ENCODE peak calls at places on chromosome 11, in four cellular contexts. V is fibroblast of the conjunctiva, Z is activated gamma-delta T cell treated with Interleukin-2 at 50 U/mL for 16 hours, K is GM20000. F is an unnamed sample.

GRCh38 chr11:24216488-24216887 is 280.4 kb upstream of the LUZP2 start:
- DNase-seq in Z (no peak), V (no peak), K (no peak), F (no peak)

GRCh38 chr11:27688076-27688475 is 12.2 kb downstream of the BDNF start:
- DNase-seq in K (no peak), Z (no peak), V (no peak), F (no peak)

GRCh38 chr11:134781335-134781970 is 369.4 kb upstream of the B3GAT1 start:
- DNase-seq in Z (no peak), V (no peak), K (no peak), F (no peak)

GRCh38 chr11:2445107-2445947 is 519 bp downstream of the KCNQ1 start:
- DNase-seq in V (no peak), K (no peak), Z (no peak), F (peak)

GRCh38 chr11:81331611-81332205 is 1402.0 kb downstream of the FAM181B start:
- DNase-seq in Z (no peak), K (no peak), V (no peak), F (no peak)

GRCh38 chr11:120198787-120199469 is 11.9 kb upstream of the OAF start:
- DNase-seq in K (no peak), V (no peak), Z (no peak), F (no peak)

GRCh38 chr11:126919147-126919823 is 81.3 kb downstream of the KIRREL3 start:
- DNase-seq in V (no peak), K (no peak), Z (no peak), F (no peak)

GRCh38 chr11:68946416-68947090 is 34.2 kb downstream of the MRGPRD start:
- DNase-seq in V (peak), Z (no peak), K (no peak), F (no peak)

GRCh38 chr11:21268036-21268435 is 598.6 kb downstream of the NELL1 start:
- DNase-seq in V (no peak), Z (no peak), K (no peak), F (no peak)

GRCh38 chr11:29300441-29300840 is 716.4 kb downstream of the KCNA4 start:
- DNase-seq in K (no peak), Z (no peak), V (no peak), F (no peak)

GRCh38 chr11:39209966-39210365 is 2249.5 kb downstream of the LRRC4C start:
- DNase-seq in Z (no peak), K (no peak), V (no peak), F (no peak)

GRCh38 chr11:44751066-44751465 is 24.3 kb downstream of the TSPAN18 start:
- DNase-seq in K (no peak), V (no peak), Z (no peak), F (no peak)

GRCh38 chr11:15651782-15652181 is 537.1 kb downstream of the INSC start:
- DNase-seq in K (no peak), Z (no peak), V (no peak), F (no peak)

GRCh38 chr11:29780756-29781155 is 236.1 kb downstream of the KCNA4 start:
- DNase-seq in K (no peak), V (no peak), Z (no peak), F (no peak)

GRCh38 chr11:18312663-18313420 is 9.1 kb downstream of the HPS5 start:
- DNase-seq in V (peak), K (no peak), Z (no peak), F (no peak)

GRCh38 chr11:103806130-103806900 is 230.1 kb upstream of the DDI1 start:
- DNase-seq in V (peak), Z (no peak), K (no peak), F (no peak)

GRCh38 chr11:10858505-10859360 is 880 bp upstream of the ZBED5 start:
- DNase-seq in V (no peak), K (peak), Z (peak), F (no peak)

GRCh38 chr11:61699737-61700160 is 19.6 kb downstream of the DAGLA start:
- DNase-seq in V (no peak), Z (no peak), K (no peak), F (no peak)

GRCh38 chr11:63504933-63505586 is 824 bp upstream of the LGALS12 start:
- DNase-seq in Z (no peak), K (peak), V (peak), F (no peak)

GRCh38 chr11:2109541-2110019 is 29.6 kb downstream of the IGF2 start:
- DNase-seq in V (no peak), Z (no peak), K (no peak), F (no peak)

GRCh38 chr11:61384271-61385242 is 7.8 kb upstream of the TMEM216 start:
- DNase-seq in V (no peak), Z (no peak), K (no peak), F (peak)

GRCh38 chr11:65427691-65428577 is 5.3 kb downstream of the NEAT1 start:
- DNase-seq in V (no peak), Z (no peak), K (no peak), F (no peak)

GRCh38 chr11:129061466-129062194 is 119.0 kb upstream of the TP53AIP1 start:
- DNase-seq in Z (no peak), K (no peak), V (no peak), F (no peak)

GRCh38 chr11:103803062-103803461 is 233.4 kb upstream of the DDI1 start:
- DNase-seq in K (no peak), V (no peak), Z (no peak), F (no peak)

GRCh38 chr11:57917632-57918031 is 106.0 kb upstream of the OR9Q1 start:
- DNase-seq in Z (no peak), V (no peak), K (no peak), F (no peak)

GRCh38 chr11:18457435-18457834 is 1.8 kb downstream of the LDHAL6A start:
- DNase-seq in K (no peak), V (no peak), Z (no peak), F (no peak)

GRCh38 chr11:61922539-61922938 is 5.2 kb upstream of the RAB3IL1 start:
- DNase-seq in Z (no peak), V (peak), K (no peak), F (no peak)

GRCh38 chr11:16096336-16096735 is 260.0 kb downstream of the SOX6 start:
- DNase-seq in Z (no peak), K (no peak), V (no peak), F (no peak)

GRCh38 chr11:108601150-108601549 is 7.6 kb upstream of the EXPH5 start:
- DNase-seq in K (no peak), V (no peak), Z (no peak), F (no peak)

GRCh38 chr11:10387209-10388083 is 67.6 kb upstream of the AMPD3 start:
- DNase-seq in K (no peak), Z (no peak), V (peak), F (no peak)

GRCh38 chr11:32396991-32397390 is 38.3 kb downstream of the WT1 start:
- DNase-seq in Z (no peak), V (no peak), K (no peak), F (no peak)

GRCh38 chr11:131811380-131811779 is 441.0 kb downstream of the NTM start:
- DNase-seq in Z (no peak), V (no peak), K (no peak), F (no peak)

GRCh38 chr11:131877246-131877645 is 506.8 kb downstream of the NTM start:
- DNase-seq in V (no peak), Z (no peak), K (no peak), F (no peak)

GRCh38 chr11:36313750-36314500 is 17.8 kb downstream of the PRR5L start:
- DNase-seq in V (no peak), K (no peak), Z (no peak), F (no peak)

GRCh38 chr11:12288212-12288933 is 89.0 kb upstream of the PARVA start:
- DNase-seq in V (peak), Z (peak), K (peak), F (peak)

GRCh38 chr11:19924321-19925115 is 211.9 kb downstream of the NAV2 start:
- DNase-seq in V (no peak), Z (no peak), K (no peak), F (no peak)

GRCh38 chr11:41316726-41317125 is 142.7 kb downstream of the LRRC4C start:
- DNase-seq in V (no peak), Z (no peak), K (no peak), F (no peak)

F was measured in GM13977.